ENCODE peak calls at places on chromosomes 12 and 14, in nine cellular contexts. B, K, X, L, P, F, I, U and J are unnamed samples.
A peak's percentile ranks its signal among the peaks of the same experiment; 100 is the strongest.

GRCh38 chr14:101400815-101401214 is 160.5 kb upstream of the DIO3 start:
- DNase-seq in B (peak; percentile 8), K (no peak), X (no peak), L (no peak), P (peak; percentile 30), F (no peak), I (no peak), U (no peak), J (peak; percentile 47)

GRCh38 chr12:68823711-68824110 is 15.7 kb downstream of the MDM2 start:
- DNase-seq in B (no peak), K (no peak), X (peak; percentile 80), L (no peak), P (no peak), F (no peak), I (no peak), U (no peak), J (peak; percentile 94)

GRCh38 chr12:96063046-96063445 is 27.7 kb upstream of the LTA4H start:
- DNase-seq in B (peak; percentile 25), K (no peak), X (no peak), L (no peak), P (peak; percentile 25), F (no peak), I (no peak), U (no peak), J (peak; percentile 47)

GRCh38 chr12:30564394-30564793 is 131.3 kb downstream of the IPO8 start:
- DNase-seq in B (no peak), K (no peak), X (no peak), L (no peak), P (no peak), F (no peak), I (no peak), U (no peak), J (no peak)

GRCh38 chr12:132664206-132665148 is 22.7 kb downstream of the POLE start:
- DNase-seq in B (no peak), K (no peak), X (no peak), L (no peak), P (no peak), F (peak; percentile 89), I (no peak), U (peak; percentile 32), J (no peak)

GRCh38 chr14:92993302-92993701 is 70.4 kb downstream of the CHGA start:
- DNase-seq in B (no peak), K (no peak), X (no peak), L (no peak), P (no peak), F (no peak), I (no peak), U (no peak), J (no peak)

GRCh38 chr14:103854017-103854808 is 6.8 kb upstream of the PPP1R13B start:
- DNase-seq in B (no peak), K (no peak), X (no peak), L (no peak), P (no peak), F (no peak), I (no peak), U (peak; percentile 39), J (no peak)

GRCh38 chr12:46064548-46064947 is 74.2 kb upstream of the SCAF11 start:
- DNase-seq in B (no peak), K (no peak), X (no peak), L (no peak), P (no peak), F (no peak), I (no peak), U (no peak), J (no peak)

GRCh38 chr12:93176166-93176565 is 201.6 kb upstream of the NUDT4 start:
- DNase-seq in B (peak; percentile 38), K (no peak), X (peak; percentile 66), L (no peak), P (peak; percentile 76), F (no peak), I (no peak), U (no peak), J (peak; percentile 65)

GRCh38 chr14:94795372-94795771 is 25.5 kb upstream of the GSC start:
- DNase-seq in B (no peak), K (no peak), X (peak; percentile 3), L (no peak), P (no peak), F (no peak), I (no peak), U (no peak), J (no peak)

GRCh38 chr14:79500489-79500888 is 710.8 kb downstream of the DIO2 start:
- DNase-seq in B (no peak), K (no peak), X (no peak), L (no peak), P (no peak), F (no peak), I (no peak), U (no peak), J (no peak)

GRCh38 chr14:89214221-89214965 is 202.6 kb downstream of the FOXN3 start:
- DNase-seq in B (peak; percentile 31), K (no peak), X (no peak), L (no peak), P (no peak), F (no peak), I (peak; percentile 78), U (peak; percentile 64), J (no peak)

GRCh38 chr14:88765130-88765529 is 27.6 kb downstream of the EML5 start:
- DNase-seq in B (no peak), K (no peak), X (peak; percentile 78), L (no peak), P (peak; percentile 82), F (no peak), I (no peak), U (no peak), J (peak; percentile 70)

GRCh38 chr12:9792961-9793617 is 32.4 kb upstream of the CD69 start:
- DNase-seq in B (peak; percentile 40), K (no peak), X (peak; percentile 78), L (no peak), P (peak; percentile 70), F (no peak), I (no peak), U (no peak), J (peak; percentile 57)

GRCh38 chr12:49304161-49304560 is 9.2 kb downstream of the PRPH start:
- DNase-seq in B (peak; percentile 93), K (no peak), X (peak; percentile 35), L (no peak), P (peak; percentile 62), F (no peak), I (no peak), U (no peak), J (peak; percentile 62)

GRCh38 chr12:10082057-10082874 is 16.5 kb downstream of the CLEC1A start:
- DNase-seq in B (no peak), K (no peak), X (no peak), L (no peak), P (no peak), F (no peak), I (no peak), U (no peak), J (peak; percentile 6)

GRCh38 chr14:105739331-105740102 is 213.1 kb downstream of the TMEM121 start:
- DNase-seq in B (no peak), K (no peak), X (no peak), L (no peak), P (no peak), F (no peak), I (no peak), U (no peak), J (no peak)

GRCh38 chr14:105738638-105739037 is 212.3 kb downstream of the TMEM121 start:
- DNase-seq in B (no peak), K (no peak), X (no peak), L (no peak), P (no peak), F (no peak), I (no peak), U (no peak), J (no peak)

GRCh38 chr14:105745433-105746123 is 219.2 kb downstream of the TMEM121 start:
- DNase-seq in B (no peak), K (no peak), X (no peak), L (no peak), P (no peak), F (no peak), I (no peak), U (peak; percentile 28), J (no peak)

GRCh38 chr14:105746124-105746514 is 219.7 kb downstream of the TMEM121 start:
- DNase-seq in B (no peak), K (no peak), X (no peak), L (no peak), P (no peak), F (no peak), I (no peak), U (peak; percentile 36), J (no peak)

GRCh38 chr14:105742531-105742848 is 216.1 kb downstream of the TMEM121 start:
- DNase-seq in B (no peak), K (no peak), X (no peak), L (no peak), P (no peak), F (no peak), I (no peak), U (peak; percentile 28), J (no peak)
- H3K4me3 ChIP-seq in B (no peak overlapping the region), K (no peak overlapping the region), X (no peak overlapping the region), L (no peak overlapping the region), P (no peak overlapping the region), F (no peak overlapping the region), I (no peak overlapping the region), U (no peak overlapping the region), J (no peak overlapping the region)

GRCh38 chr12:116882742-116883141 is 1.5 kb upstream of the HRK start:
- DNase-seq in B (peak; percentile 57), K (no peak), X (no peak), L (no peak), P (peak; percentile 61), F (peak; percentile 61), I (no peak), U (no peak), J (peak; percentile 62)
- TF ChIP-seq CTCF in B (peak; percentile 57), K (no peak), X (peak; percentile 33), L (peak; percentile 12), P (peak; percentile 60), F (peak; percentile 59), I (peak; percentile 42), U (no peak), J (peak; percentile 52)

DNA sequence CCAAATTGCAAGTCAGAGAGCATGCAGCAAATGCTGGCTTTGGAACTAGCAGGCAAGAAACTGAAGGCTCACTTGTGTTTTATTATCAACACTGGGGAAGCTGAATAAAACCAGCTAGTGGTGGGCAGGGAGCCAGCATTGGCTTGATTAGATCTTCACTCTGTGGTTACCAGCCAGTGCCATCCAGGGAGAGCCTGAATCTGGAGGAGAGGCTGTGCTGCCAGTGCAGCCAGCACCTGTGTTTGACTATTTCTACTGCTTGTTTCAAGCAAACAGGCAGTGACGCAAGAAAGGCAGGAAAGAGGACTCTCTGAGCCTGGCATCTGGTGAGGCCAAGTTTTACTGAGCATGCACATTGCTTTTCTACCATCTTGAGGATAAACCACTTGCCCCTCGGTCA is 247.0 kb downstream of the PHLDA1 start:
- DNase-seq in B (no peak), K (no peak), X (no peak), L (no peak), P (peak; percentile 14), F (no peak), I (peak; percentile 58), U (no peak), J (no peak)
- H3K4me3 ChIP-seq in B (no peak overlapping the region), K (no peak overlapping the region), X (no peak overlapping the region), L (no peak overlapping the region), P (no peak overlapping the region), F (no peak overlapping the region), I (no peak overlapping the region), U (no peak overlapping the region), J (no peak overlapping the region)

DNA sequence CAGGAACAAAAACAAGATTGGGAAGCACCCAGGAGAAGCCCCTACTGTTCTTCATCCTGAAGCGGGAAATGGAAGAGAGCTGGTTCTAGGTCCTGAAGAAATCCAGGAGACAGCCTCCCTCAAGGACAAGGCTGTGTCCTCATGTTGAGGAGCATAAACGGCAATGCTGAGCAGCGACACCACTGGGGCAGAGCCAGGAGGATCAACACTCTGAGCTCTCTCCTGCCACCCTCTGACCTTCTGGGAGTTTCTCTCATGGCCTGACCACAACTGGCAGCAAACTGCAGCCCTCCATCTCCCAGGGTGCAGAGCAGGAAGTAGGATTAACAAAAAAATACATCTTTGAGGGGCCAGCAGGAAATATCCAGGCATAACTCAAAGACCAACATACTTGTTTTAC is 1292.2 kb upstream of the TMEM132C start:
- DNase-seq in B (no peak), K (no peak), X (no peak), L (no peak), P (no peak), F (peak; percentile 80), I (no peak), U (no peak), J (no peak)
- TF ChIP-seq CTCF in B (no peak), K (no peak), X (no peak), L (no peak), P (no peak), F (peak; percentile 68), I (no peak), U (no peak), J (no peak)